ENCODE peak calls at places on chromosomes 13 and 19, in seven cellular contexts. E is ascending aorta; F is astrocyte; G is pancreas; B is effector memory CD4-positive, alpha-beta T cell; T is heart left ventricle; L is lung. M is an unnamed sample. For H3K4me1, the result is how much of the 10 kb centered on the place peaks cover.

GRCh38 chr19:58355215-58355796 is 2.0 kb upstream of the A1BG start:
- DNase-seq in E (no peak), F (no peak), G (no peak), B (no peak), T (no peak), L (no peak), M (no peak)

GRCh38 chr19:45498411-45499195 is at the start of gene PPM1N:
- DNase-seq in E (no peak), F (no peak), G (peak), B (peak), T (no peak), L (no peak), M (no peak)

GRCh38 chr19:51020988-51021651 is 1.6 kb upstream of the KLK10 start:
- DNase-seq in E (no peak), F (peak), G (peak), B (no peak), T (no peak), L (no peak), M (no peak)

GRCh38 chr13:23714672-23715071 is 144.5 kb downstream of the TNFRSF19 start:
- DNase-seq in E (no peak), F (no peak), G (no peak), B (no peak), T (no peak), L (no peak), M (no peak)

GRCh38 chr19:16895467-16896097 is 6.8 kb downstream of the F2RL3 start:
- DNase-seq in E (no peak), F (no peak), G (peak), B (no peak), T (no peak), L (no peak), M (no peak)

GRCh38 chr19:2552859-2553258 is 76.9 kb downstream of the GADD45B start:
- DNase-seq in E (no peak), F (no peak), G (no peak), B (peak), T (no peak), L (no peak), M (no peak)

GRCh38 chr19:56097776-56098175 is 23.3 kb downstream of the ZNF787 start:
- DNase-seq in E (no peak), F (no peak), G (peak), B (no peak), T (no peak), L (no peak), M (no peak)

GRCh38 chr19:55206664-55207500 is 2.4 kb downstream of the PTPRH start:
- DNase-seq in E (peak), F (peak), G (peak), B (no peak), T (peak), L (peak), M (no peak)

GRCh38 chr19:52231154-52231565 is 38.2 kb upstream of the ZNF766 start:
- DNase-seq in E (no peak), F (peak), G (no peak), B (no peak), T (no peak), L (no peak), M (no peak)

GRCh38 chr19:33677745-33678426 is 56.1 kb downstream of the CHST8 start:
- DNase-seq in E (no peak), F (no peak), G (no peak), B (no peak), T (no peak), L (no peak), M (no peak)

GRCh38 chr13:74945637-74946036 is 536.3 kb downstream of the TBC1D4 start:
- DNase-seq in E (no peak), F (no peak), G (no peak), B (no peak), T (no peak), L (no peak), M (no peak)

GRCh38 chr13:47289578-47289977 is 392.7 kb upstream of the HTR2A start:
- DNase-seq in E (no peak), F (no peak), G (no peak), B (no peak), T (no peak), L (no peak), M (no peak)

GRCh38 chr13:22107549-22107948 is 436.7 kb downstream of the FGF9 start:
- DNase-seq in E (no peak), F (no peak), G (no peak), B (no peak), T (no peak), L (no peak), M (no peak)

GRCh38 chr13:107203146-107203847 is 635.4 kb upstream of the ARGLU1 start:
- DNase-seq in E (no peak), F (no peak), G (no peak), B (no peak), T (no peak), L (no peak), M (peak)

GRCh38 chr19:28400953-28401671 is 811.8 kb downstream of the UQCRFS1 start:
- DNase-seq in E (no peak), F (no peak), G (no peak), B (no peak), T (no peak), L (no peak), M (no peak)
- H3K4me1 ChIP-seq in E (under half), F (under half), G (under half), B (under half), T (under half), L (under half), M (under half)

DNA sequence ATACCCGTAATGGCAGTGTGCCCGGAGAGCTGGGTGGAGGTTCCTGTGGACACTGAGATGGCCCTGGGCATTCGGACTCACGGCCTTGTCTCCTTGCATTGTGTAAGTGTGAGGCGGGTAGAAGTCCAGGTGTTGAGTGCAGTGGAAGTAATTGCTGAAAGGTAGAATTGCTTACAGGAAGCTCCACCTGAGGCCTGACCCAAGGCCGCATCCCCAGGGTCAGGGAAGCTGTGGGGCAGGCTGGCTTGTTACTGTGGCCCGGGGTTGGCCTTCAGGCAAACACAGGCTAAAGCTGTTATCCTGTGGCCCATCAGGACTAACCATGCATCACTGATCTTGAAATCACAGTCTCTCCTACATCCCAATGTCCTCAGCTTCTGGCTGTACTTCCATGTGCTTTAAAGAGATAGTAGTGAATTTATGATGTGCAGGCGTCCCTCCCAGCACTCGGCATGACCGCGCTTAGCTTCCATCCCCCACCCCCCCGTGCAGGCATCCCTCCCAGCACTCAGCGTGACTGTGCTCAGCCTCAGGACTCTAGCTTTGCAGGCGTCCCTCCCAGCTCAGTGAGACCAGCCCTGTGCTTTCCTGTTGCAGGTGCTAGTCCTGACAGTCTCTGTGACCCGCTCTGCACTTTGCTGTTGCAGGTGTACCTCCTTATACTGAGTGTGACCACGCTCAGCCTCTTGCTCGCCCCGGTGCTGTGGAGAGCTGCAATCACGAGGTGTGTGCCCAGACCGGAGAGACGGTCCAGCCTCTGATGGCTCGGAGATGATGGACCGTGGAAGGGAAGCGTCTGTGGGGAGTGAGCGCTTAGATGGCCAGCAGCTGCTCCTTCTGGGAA is 35.6 kb upstream of the TFDP1 start:
- DNase-seq in E (no peak), F (no peak), G (no peak), B (no peak), T (peak), L (no peak), M (no peak)
- H3K4me3 ChIP-seq in E (no peak), F (peak), G (no peak), B (no peak), T (no peak), L (no peak), M (no peak)

GRCh38 chr19:6766357-6767080 is 716 bp downstream of the SH2D3A start:
- DNase-seq in E (no peak), F (no peak), G (no peak), B (no peak), T (no peak), L (no peak), M (no peak)
- H3K27ac ChIP-seq in E (no peak), F (no peak), G (peak), B (peak), T (no peak), L (no peak), M (no peak)

GRCh38 chr19:14561832-14562351 is 10.0 kb downstream of the NDUFB7 start:
- DNase-seq in E (no peak), F (no peak), G (peak), B (no peak), T (peak), L (no peak), M (no peak)
- H3K4me1 ChIP-seq in E (under half), F (under half), G (under half), B (under half), T (under half), L (under half), M (under half)

DNA sequence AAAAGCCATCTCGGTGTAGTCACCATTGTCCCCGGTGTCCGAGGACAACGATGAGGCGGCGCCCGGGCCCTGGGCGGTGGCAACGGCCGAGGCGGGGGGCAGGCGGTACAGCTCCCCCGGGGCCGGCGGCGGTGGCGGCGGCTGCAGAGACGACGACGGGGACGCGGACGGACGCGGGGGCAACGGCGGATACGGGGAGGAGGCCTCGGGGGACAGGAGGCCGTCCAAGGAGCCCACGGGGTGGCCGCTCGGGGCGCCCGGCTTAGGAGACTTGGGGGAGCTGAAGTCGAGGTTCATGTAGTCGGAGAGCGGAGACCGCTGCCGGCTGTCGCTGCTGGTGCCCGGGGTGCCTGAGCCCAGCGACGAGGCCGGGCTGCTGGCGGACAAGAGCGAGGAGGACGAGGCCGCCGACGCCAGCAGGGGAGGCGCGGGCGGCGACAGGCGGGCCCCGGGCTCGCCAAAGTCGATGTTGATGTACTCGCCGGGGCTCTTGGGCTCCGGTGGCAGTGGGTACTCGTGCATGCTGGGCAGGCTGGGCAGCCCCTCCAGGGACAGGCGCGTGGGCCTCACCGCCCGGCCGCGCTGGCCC is 3.5 kb downstream of the IRS2 start:
- DNase-seq in E (no peak), F (no peak), G (peak), B (no peak), T (no peak), L (no peak), M (no peak)
- H3K4me3 ChIP-seq in E (peak), F (no peak), G (no peak), B (no peak), T (no peak), L (no peak), M (no peak)

DNA sequence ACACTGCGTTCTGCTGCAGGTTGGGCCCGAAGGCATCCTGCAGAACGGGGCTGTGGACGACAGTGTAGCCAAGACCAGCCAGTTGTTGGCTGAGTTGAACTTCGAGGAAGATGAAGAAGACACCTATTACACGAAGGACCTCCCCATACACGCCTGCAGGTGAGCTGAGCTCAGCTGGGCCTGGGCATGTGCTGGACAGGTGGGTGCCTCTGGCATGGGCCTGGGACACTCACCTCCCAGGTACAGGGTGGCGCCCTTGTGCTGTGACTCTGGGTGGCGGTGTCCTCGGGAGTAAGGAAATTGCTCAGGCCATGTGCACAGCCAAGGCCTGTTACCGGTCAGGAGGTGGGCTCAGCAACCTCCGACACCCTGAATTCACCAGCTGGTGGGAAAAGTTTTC is 14.2 kb downstream of the UPF1 start:
- DNase-seq in E (no peak), F (no peak), G (peak), B (no peak), T (peak), L (no peak), M (no peak)
- H3K27ac ChIP-seq in E (no peak), F (no peak), G (no peak), B (no peak), T (no peak), L (no peak), M (no peak)

GRCh38 chr13:33274264-33274663 is 11.3 kb downstream of the STARD13 start:
- DNase-seq in E (no peak), F (no peak), G (no peak), B (no peak), T (no peak), L (no peak), M (no peak)

GRCh38 chr13:33277351-33277750 is 8.2 kb downstream of the STARD13 start:
- DNase-seq in E (no peak), F (no peak), G (no peak), B (no peak), T (no peak), L (no peak), M (no peak)

GRCh38 chr13:33275916-33276315 is 9.6 kb downstream of the STARD13 start:
- DNase-seq in E (no peak), F (peak), G (no peak), B (no peak), T (no peak), L (no peak), M (no peak)

GRCh38 chr13:33277946-33278345 is 7.6 kb downstream of the STARD13 start:
- DNase-seq in E (no peak), F (no peak), G (no peak), B (no peak), T (no peak), L (no peak), M (no peak)

GRCh38 chr13:33276581-33276980 is 9.0 kb downstream of the STARD13 start:
- DNase-seq in E (no peak), F (peak), G (no peak), B (no peak), T (no peak), L (no peak), M (no peak)
- H3K4me1 ChIP-seq in E (under half), F (half or more), G (under half), B (under half), T (under half), L (under half), M (under half)

M was measured in iPS DF 6.9.